ENCODE peak calls at places on chromosomes 13 and 19, in ten cellular contexts. T is neural progenitor cell; E is IMR-90; O is astrocyte of the spinal cord; Q is CD8-positive, alpha-beta T cell; D is astrocyte of the cerebellum; I is PC-3; Y is Peyer's patch; B is nephron progenitor cell; V is HFFc6. R is an unnamed sample.

GRCh38 chr13:92572190-92572589 is 654.4 kb upstream of the GPC6 start:
- DNase-seq in I (no peak), T (peak; percentile 11), E (no peak), Y (no peak), V (no peak), O (no peak), Q (no peak), D (no peak), B (no peak), R (no peak)

GRCh38 chr19:44745386-44745831 is 3.1 kb upstream of the BCL3 start:
- DNase-seq in E (peak; percentile 80), Q (no peak), O (peak; percentile 73), V (peak; percentile 40), I (peak; percentile 30), D (no peak), Y (peak; percentile 83), B (no peak), T (peak; percentile 22), R (no peak)

GRCh38 chr13:84605927-84606326 is 723.7 kb upstream of the SLITRK1 start:
- DNase-seq in E (no peak), D (no peak), Y (peak; percentile 27), I (no peak), V (no peak), T (no peak), Q (no peak), O (no peak), B (no peak), R (no peak)

GRCh38 chr13:99911965-99912566 is 59.5 kb downstream of the ZIC5 start:
- DNase-seq in Q (no peak), I (no peak), E (no peak), O (no peak), B (no peak), V (no peak), D (no peak), Y (no peak), T (no peak), R (no peak)

GRCh38 chr19:32671883-32672282 is 3.1 kb downstream of the ANKRD27 start:
- DNase-seq in Q (no peak), T (no peak), O (peak; percentile 11), B (no peak), I (no peak), E (no peak), V (no peak), Y (no peak), D (no peak), R (no peak)

GRCh38 chr19:42092350-42092749 is 16.4 kb downstream of the ZNF574 start:
- DNase-seq in O (no peak), V (no peak), Y (no peak), E (no peak), T (no peak), Q (peak; percentile 50), I (peak; percentile 60), B (no peak), D (no peak), R (no peak)

GRCh38 chr13:76153239-76153638 is 517.1 kb downstream of the LMO7 start:
- DNase-seq in T (no peak), V (no peak), O (no peak), Q (no peak), Y (no peak), D (no peak), E (no peak), B (no peak), I (no peak), R (no peak)

GRCh38 chr19:46493236-46494114 is 2.2 kb downstream of the PNMA8B start:
- DNase-seq in D (no peak), T (peak; percentile 62), B (peak; percentile 67), O (no peak), I (no peak), Q (no peak), E (no peak), V (no peak), Y (no peak), R (peak; percentile 25)

GRCh38 chr13:29423050-29423449 is 172.4 kb downstream of the SLC7A1 start:
- DNase-seq in Q (no peak), E (no peak), O (no peak), Y (no peak), B (no peak), T (peak; percentile 60), V (no peak), I (no peak), D (no peak), R (no peak)

GRCh38 chr19:39563408-39563807 is 23.4 kb upstream of the EID2 start:
- DNase-seq in O (no peak), T (no peak), D (no peak), V (no peak), I (peak; percentile 85), Q (no peak), B (no peak), E (peak; percentile 18), Y (no peak), R (no peak)

GRCh38 chr13:42477588-42478190 is 96.3 kb upstream of the TNFSF11 start:
- DNase-seq in Y (no peak), D (peak; percentile 24), B (no peak), O (peak; percentile 19), T (no peak), E (no peak), V (no peak), I (no peak), Q (no peak), R (no peak)

GRCh38 chr19:5627395-5627904 is 4.6 kb downstream of the SAFB start:
- DNase-seq in O (no peak), T (peak; percentile 19), D (no peak), Q (no peak), V (no peak), Y (no peak), I (no peak), B (peak; percentile 39), E (peak; percentile 72), R (no peak)

GRCh38 chr13:33832872-33833271 is 14.9 kb downstream of the RFC3 start:
- DNase-seq in T (no peak), D (no peak), V (no peak), O (no peak), I (no peak), B (no peak), E (no peak), Q (no peak), Y (no peak), R (no peak)

GRCh38 chr13:113051641-113052040 is 54.0 kb upstream of the F7 start:
- DNase-seq in Y (no peak), Q (no peak), E (no peak), I (no peak), V (no peak), D (no peak), T (no peak), O (no peak), B (no peak), R (no peak)

GRCh38 chr19:44757735-44758505 is 9.4 kb downstream of the BCL3 start:
- DNase-seq in V (peak; percentile 60), B (peak; percentile 77), T (peak; percentile 90), O (peak; percentile 66), Q (no peak), D (no peak), I (no peak), E (peak; percentile 63), Y (no peak), R (no peak)

GRCh38 chr19:280541-281007 is 10.6 kb downstream of the PLPP2 start:
- DNase-seq in I (no peak), T (peak; percentile 86), Q (no peak), D (no peak), E (no peak), Y (no peak), V (no peak), B (no peak), O (no peak), R (no peak)
- TF ChIP-seq CTCF in I (no peak), T (no peak), Q (no peak), D (no peak), E (no peak), Y (no peak), V (no peak), B (no peak), O (no peak), R (no peak)

GRCh38 chr13:66353664-66354063 is 876.5 kb downstream of the PCDH9 start:
- DNase-seq in B (no peak), D (peak; percentile 11), T (no peak), E (no peak), V (no peak), Q (no peak), O (peak; percentile 41), I (peak; percentile 24), Y (no peak), R (no peak)
- TF ChIP-seq CTCF in B (no peak), D (peak; percentile 9), T (peak; percentile 10), E (no peak), V (no peak), Q (no peak), O (no peak), I (no peak), Y (no peak), R (no peak)

GRCh38 chr13:51913421-51914136 is 51.8 kb downstream of the CCDC70 start:
- DNase-seq in O (no peak), V (no peak), B (no peak), D (no peak), E (no peak), Y (no peak), I (no peak), Q (no peak), T (peak; percentile 60), R (no peak)
- TF ChIP-seq CTCF in O (peak; percentile 10), V (peak; percentile 12), B (no peak), D (no peak), E (no peak), Y (no peak), I (peak; percentile 7), Q (no peak), T (peak; percentile 44), R (no peak)

GRCh38 chr13:27476943-27477681 is 26.7 kb upstream of the MTIF3 start:
- DNase-seq in V (peak; percentile 29), Q (no peak), D (no peak), Y (no peak), T (no peak), E (peak; percentile 50), I (peak; percentile 89), B (no peak), O (peak; percentile 47), R (no peak)

GRCh38 chr13:27474751-27475268 is 24.4 kb upstream of the MTIF3 start:
- DNase-seq in E (no peak), D (no peak), Q (no peak), O (no peak), V (no peak), T (no peak), B (no peak), Y (no peak), I (no peak), R (no peak)

GRCh38 chr13:27472941-27473340 is 22.6 kb upstream of the MTIF3 start:
- DNase-seq in Q (no peak), Y (no peak), V (no peak), O (no peak), I (no peak), T (no peak), D (no peak), E (no peak), B (no peak), R (no peak)

GRCh38 chr13:27470042-27470830 is 19.9 kb upstream of the MTIF3 start:
- DNase-seq in Y (no peak), Q (no peak), E (no peak), T (no peak), V (no peak), D (no peak), O (no peak), B (no peak), I (no peak), R (no peak)

DNA sequence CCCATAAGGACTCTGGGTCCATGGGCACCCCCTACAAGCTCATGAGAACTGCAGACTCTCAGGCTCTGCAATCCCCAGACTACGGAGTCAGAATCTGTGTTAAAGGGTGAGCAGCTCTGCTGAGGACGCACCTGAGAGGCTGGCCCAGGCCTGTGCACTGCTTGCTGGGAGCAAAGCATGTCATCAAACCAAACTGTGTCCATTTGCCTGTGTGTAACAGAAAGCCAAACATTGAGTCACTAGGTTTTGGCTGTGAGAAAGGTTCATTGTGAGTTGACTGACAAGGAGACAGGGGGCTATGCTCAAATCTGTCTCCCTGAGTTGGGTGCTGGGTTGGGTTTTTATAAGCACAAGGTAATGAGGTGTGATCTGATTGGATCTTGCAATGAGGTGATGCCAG is 22.1 kb upstream of the MTIF3 start:
- DNase-seq in O (no peak), E (no peak), D (no peak), V (no peak), Y (no peak), Q (no peak), I (peak; percentile 78), T (no peak), B (no peak), R (no peak)
- TF ChIP-seq CTCF in O (no peak), E (no peak), D (no peak), V (no peak), Y (no peak), Q (no peak), I (no peak), T (no peak), B (no peak), R (no peak)